ENCODE peak calls at places on chromosomes 12 and 14, in four cellular contexts. Q is type B pancreatic cell; Z is stimulated activated CD4-positive, alpha-beta T cell treated with anti-CD3 and anti-CD28 coated beads, TNF-alpha, amount 100 ng/mL, for 4 hours; E is mesendoderm. S is an unnamed sample.

GRCh38 chr12:28316067-28316466 is 125.8 kb downstream of the CCDC91 start:
- DNase-seq in Q (no peak), Z (no peak), E (no peak), S (no peak)

GRCh38 chr12:45309826-45310626 is 94.1 kb downstream of the ANO6 start:
- DNase-seq in Q (no peak), Z (no peak), E (no peak), S (no peak)

GRCh38 chr12:28191690-28192089 is 1.4 kb downstream of the CCDC91 start:
- DNase-seq in E (peak), Q (no peak), Z (no peak), S (peak)

GRCh38 chr14:89277229-89277628 is 139.8 kb downstream of the FOXN3 start:
- DNase-seq in Z (no peak), E (no peak), Q (no peak), S (no peak)

GRCh38 chr14:85532981-85533820 is 3.3 kb downstream of the FLRT2 start:
- DNase-seq in Q (peak), Z (no peak), E (peak), S (peak)

GRCh38 chr12:57037264-57037663 is 12.7 kb downstream of the MYO1A start:
- DNase-seq in Z (no peak), E (no peak), Q (no peak), S (no peak)

GRCh38 chr14:89684139-89684538 is 267.1 kb upstream of the FOXN3 start:
- DNase-seq in Z (no peak), E (peak), Q (no peak), S (no peak)

GRCh38 chr12:117209626-117210025 is 19.4 kb upstream of the FBXO21 start:
- DNase-seq in Q (no peak), E (no peak), Z (no peak), S (no peak)

GRCh38 chr14:91309756-91310280 is 65.3 kb upstream of the GPR68 start:
- DNase-seq in Z (no peak), E (no peak), Q (no peak), S (no peak)

GRCh38 chr12:92505373-92506340 is 197.1 kb upstream of the PLEKHG7 start:
- DNase-seq in Q (no peak), Z (peak), E (peak), S (peak)

GRCh38 chr12:50538178-50538577 is 33.4 kb downstream of the DIP2B start:
- DNase-seq in Q (no peak), Z (no peak), E (no peak), S (no peak)

S was measured in fibroblast of the conjunctiva.